ENCODE peak calls at places on chromosomes 3 and 15, in seven cellular contexts. P is MM.1S, S is IMR-90, K is fibroblast of lung, T is HCT116, X is mammary epithelial cell, V is PC-3. R is an unnamed sample. For H3K4me1, the result is how much of the 10 kb centered on the place peaks cover.

GRCh38 chr15:85792872-85793621 is 1.7 kb downstream of the KLHL25 start:
- DNase-seq in V (peak), X (peak), S (no peak), T (no peak), P (no peak), K (peak), R (no peak)

GRCh38 chr3:45915518-45916231 is 27.6 kb upstream of the CXCR6 start:
- DNase-seq in T (peak), S (peak), X (peak), K (peak), V (peak), P (peak), R (no peak)

GRCh38 chr15:36896949-36897348 is 203.4 kb downstream of the MEIS2 start:
- DNase-seq in K (no peak), T (no peak), V (no peak), P (no peak), X (no peak), S (no peak), R (no peak)

GRCh38 chr3:130963878-130964277 is 62.7 kb downstream of the ASTE1 start:
- DNase-seq in K (peak), X (peak), S (peak), T (peak), P (no peak), V (peak), R (peak)

GRCh38 chr3:138005627-138006026 is 4.3 kb upstream of the CLDN18 start:
- DNase-seq in P (no peak), V (no peak), T (no peak), S (no peak), K (no peak), X (no peak), R (no peak)

GRCh38 chr3:171347017-171347979 is 112.9 kb downstream of the TNIK start:
- DNase-seq in P (no peak), K (peak), S (peak), V (no peak), X (peak), T (no peak), R (no peak)

GRCh38 chr3:50652709-50653108 is 22.0 kb upstream of the DOCK3 start:
- DNase-seq in P (no peak), T (no peak), S (peak), X (peak), K (no peak), V (peak), R (no peak)

GRCh38 chr3:172679599-172679998 is 31.3 kb downstream of the NCEH1 start:
- DNase-seq in V (no peak), S (no peak), K (no peak), X (no peak), P (no peak), T (no peak), R (no peak)

GRCh38 chr3:45137656-45138181 is 8.5 kb downstream of the CDCP1 start:
- DNase-seq in V (peak), P (no peak), X (no peak), T (no peak), K (peak), S (no peak), R (no peak)

GRCh38 chr3:185353225-185353624 is 9.7 kb upstream of the MAP3K13 start:
- DNase-seq in X (no peak), V (no peak), T (no peak), P (no peak), K (no peak), S (no peak), R (no peak)

GRCh38 chr15:73781038-73781925 is 28.1 kb upstream of the INSYN1 start:
- DNase-seq in K (peak), P (peak), X (peak), S (peak), V (peak), T (no peak), R (no peak)

GRCh38 chr3:105788548-105789036 is 80.2 kb downstream of the CBLB start:
- DNase-seq in T (no peak), S (no peak), V (no peak), X (no peak), K (peak), P (no peak), R (no peak)

GRCh38 chr15:77568014-77568959 is 64.4 kb downstream of the LINGO1 start:
- DNase-seq in T (no peak), X (no peak), K (no peak), P (no peak), S (no peak), V (no peak), R (no peak)

GRCh38 chr15:99105516-99106341 is 849 bp downstream of the SYNM start:
- DNase-seq in P (no peak), V (no peak), T (no peak), K (peak), S (peak), X (peak), R (no peak)

GRCh38 chr3:128279594-128279880 is 126.3 kb downstream of the EEFSEC start:
- DNase-seq in V (no peak), K (no peak), X (no peak), P (no peak), T (no peak), S (no peak), R (no peak)

GRCh38 chr15:68330911-68331310 is 53.4 kb downstream of the FEM1B start:
- DNase-seq in S (no peak), X (no peak), P (no peak), K (no peak), T (no peak), V (no peak), R (no peak)

GRCh38 chr3:69051796-69052566 is at the start of gene TMF1:
- DNase-seq in S (peak), X (peak), K (peak), P (peak), T (peak), V (peak), R (peak)

GRCh38 chr3:129195731-129196256 is 12.1 kb upstream of the CNBP start:
- DNase-seq in S (peak), V (peak), T (no peak), X (peak), P (peak), K (peak), R (no peak)

GRCh38 chr3:65979731-65980130 is 59.0 kb downstream of the MAGI1 start:
- DNase-seq in X (no peak), V (no peak), S (peak), P (no peak), K (peak), T (no peak), R (no peak)

DNA sequence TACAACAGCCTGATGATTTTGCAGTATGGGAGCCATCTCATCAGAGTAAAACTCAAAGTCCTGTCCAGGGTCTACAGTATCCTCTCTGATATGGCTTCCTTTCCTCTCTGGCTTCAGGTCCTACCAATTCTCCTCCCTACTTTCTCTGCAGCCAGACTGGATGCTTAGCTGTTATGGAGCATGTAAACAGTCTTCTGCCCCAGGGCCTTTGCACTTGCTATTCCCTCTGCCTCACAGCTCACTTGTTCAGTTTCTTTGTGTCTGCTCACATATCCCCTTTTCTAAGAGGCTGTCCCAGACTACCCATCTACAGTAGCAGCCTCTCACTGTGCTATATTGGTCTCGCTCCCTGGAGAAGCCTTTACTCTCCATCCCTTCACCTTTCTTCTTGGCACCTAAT is 62.2 kb downstream of the TLNRD1 start:
- DNase-seq in P (no peak), T (no peak), S (no peak), X (no peak), K (no peak), V (no peak), R (no peak)
- H3K9ac ChIP-seq in P (no peak), T (no peak), S (no peak), X (no peak), K (no peak), V (no peak), R (no peak)

DNA sequence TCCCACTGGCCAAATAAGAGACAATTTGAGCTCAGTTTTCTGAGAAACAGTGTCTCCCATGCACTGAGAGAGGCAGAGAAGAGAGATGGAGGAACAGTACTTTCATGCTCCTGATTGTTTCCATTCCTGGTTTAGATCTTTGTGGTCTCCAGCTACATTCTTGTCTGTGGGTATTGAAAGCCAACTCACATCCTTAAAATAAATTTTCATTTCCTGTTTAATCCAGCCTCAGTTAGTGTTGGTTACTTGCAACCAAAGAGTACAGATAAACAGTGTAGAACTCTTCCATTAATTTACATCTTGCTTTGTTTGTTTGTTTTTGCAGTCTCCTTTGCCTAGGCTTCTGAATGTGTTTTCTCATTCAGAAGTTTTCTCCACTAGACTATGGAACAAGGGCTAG is 123.7 kb upstream of the CLSTN2 start:
- DNase-seq in T (no peak), S (no peak), K (peak), P (no peak), X (no peak), V (no peak), R (no peak)
- H3K4me2 ChIP-seq in T (no peak), S (no peak), K (no peak), P (peak), X (no peak), V (no peak), R (no peak)

GRCh38 chr3:156642750-156643728 is 31.4 kb upstream of the TIPARP start:
- DNase-seq in K (no peak), T (no peak), X (no peak), V (no peak), S (no peak), P (no peak), R (no peak)

GRCh38 chr3:156648086-156648485 is 26.3 kb upstream of the TIPARP start:
- DNase-seq in K (peak), P (no peak), X (peak), T (no peak), S (peak), V (no peak), R (no peak)

GRCh38 chr3:156644958-156645357 is 29.4 kb upstream of the TIPARP start:
- DNase-seq in S (no peak), K (no peak), T (no peak), P (no peak), V (no peak), X (no peak), R (no peak)

GRCh38 chr3:156643729-156644389 is 30.5 kb upstream of the TIPARP start:
- DNase-seq in P (no peak), X (no peak), K (peak), V (no peak), T (no peak), S (peak), R (no peak)

GRCh38 chr3:156646958-156647357 is 27.4 kb upstream of the TIPARP start:
- DNase-seq in K (no peak), X (no peak), T (no peak), V (no peak), S (no peak), P (no peak), R (no peak)
- H3K4me1 ChIP-seq in K (under half), X (under half), T (under half), V (under half), S (under half), P (under half), R (under half)

GRCh38 chr15:25597576-25597975 is 158.8 kb upstream of the UBE3A start:
- DNase-seq in P (no peak), T (no peak), V (no peak), K (no peak), X (no peak), S (no peak), R (no peak)
- H3K9ac ChIP-seq in P (no peak), T (no peak), V (no peak), K (no peak), X (no peak), S (no peak), R (no peak)

GRCh38 chr3:73215286-73215685 is 153.8 kb downstream of the EBLN2 start:
- DNase-seq in V (no peak), K (peak), X (no peak), T (no peak), S (no peak), P (no peak), R (no peak)
- H3K4me2 ChIP-seq in V (no peak), K (no peak), X (no peak), T (no peak), S (no peak), P (no peak), R (no peak)

GRCh38 chr15:31344266-31344665 is 17.6 kb downstream of the KLF13 start:
- DNase-seq in X (no peak), K (no peak), T (no peak), P (no peak), S (no peak), V (no peak), R (no peak)
- H3K4me1 ChIP-seq in X (under half), K (under half), T (under half), P (half or more), S (under half), V (under half), R (under half)

DNA sequence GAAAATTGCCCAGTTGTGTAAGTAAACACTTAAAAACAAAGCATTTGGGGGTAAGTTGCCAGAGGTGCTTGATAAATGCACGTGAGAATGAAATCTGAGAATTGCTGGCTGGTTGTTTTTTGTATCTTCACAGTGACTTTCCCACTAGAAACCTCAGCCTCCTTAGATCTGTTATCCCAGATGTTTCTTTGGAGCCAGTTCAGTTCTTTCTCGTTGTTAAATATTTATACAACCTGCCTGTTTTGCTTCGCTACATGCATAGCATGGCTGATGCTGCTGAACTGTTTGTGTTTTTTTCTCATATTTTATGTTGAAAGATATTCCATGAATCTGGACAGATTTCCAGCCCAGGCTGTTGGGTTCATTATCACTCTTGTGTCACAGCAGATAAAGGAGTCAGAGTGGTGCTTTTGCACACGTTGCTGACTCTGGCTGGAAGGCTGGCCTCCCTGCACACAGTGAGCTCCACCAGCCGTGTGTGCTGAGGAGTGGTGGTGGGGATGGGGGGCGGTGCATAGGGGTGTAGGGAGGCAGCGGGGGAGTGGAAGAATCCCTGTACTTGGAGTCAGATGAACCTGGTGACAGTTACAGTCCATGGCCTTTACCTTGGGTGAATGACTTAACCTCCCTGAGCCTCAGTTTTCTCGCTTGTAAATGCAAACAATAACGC is 80.3 kb downstream of the ARNT2 start:
- DNase-seq in V (no peak), P (no peak), T (no peak), X (no peak), S (peak), K (no peak), R (no peak)
- H3K9ac ChIP-seq in V (no peak), P (no peak), T (no peak), X (no peak), S (peak), K (no peak), R (no peak)

DNA sequence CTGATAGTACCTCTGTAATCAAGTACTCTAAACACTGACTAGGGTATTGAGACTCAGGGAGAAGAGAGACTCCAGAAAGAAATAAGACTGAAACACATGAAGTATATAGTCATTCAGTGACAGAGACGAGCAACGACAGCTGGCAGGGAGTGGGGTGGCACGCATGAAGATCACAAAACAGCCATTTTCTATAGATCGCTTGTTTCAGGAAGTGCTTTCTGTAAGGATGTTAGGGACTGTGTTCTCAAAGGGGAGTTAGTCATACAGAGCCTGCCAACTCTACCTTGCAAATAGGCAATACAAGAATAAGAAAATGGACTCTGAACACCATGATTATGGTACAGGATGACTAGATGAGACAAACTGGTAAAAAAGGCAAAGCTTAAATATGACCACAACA is 139.5 kb downstream of the TBL1XR1 start:
- DNase-seq in S (peak), K (peak), X (no peak), V (no peak), P (no peak), T (no peak), R (no peak)
- H3K4me2 ChIP-seq in S (no peak), K (no peak), X (no peak), V (no peak), P (no peak), T (no peak), R (no peak)

GRCh38 chr3:152402698-152403456 is 134.1 kb downstream of the MBNL1 start:
- DNase-seq in X (no peak), S (peak), T (no peak), V (peak), P (no peak), K (peak), R (no peak)
- H3K4me1 ChIP-seq in X (under half), S (under half), T (under half), V (half or more), P (under half), K (under half), R (under half)

GRCh38 chr3:119085070-119085439 is 50.4 kb upstream of the IGSF11 start:
- DNase-seq in K (no peak), T (peak), P (no peak), V (no peak), X (no peak), S (no peak), R (no peak)

DNA sequence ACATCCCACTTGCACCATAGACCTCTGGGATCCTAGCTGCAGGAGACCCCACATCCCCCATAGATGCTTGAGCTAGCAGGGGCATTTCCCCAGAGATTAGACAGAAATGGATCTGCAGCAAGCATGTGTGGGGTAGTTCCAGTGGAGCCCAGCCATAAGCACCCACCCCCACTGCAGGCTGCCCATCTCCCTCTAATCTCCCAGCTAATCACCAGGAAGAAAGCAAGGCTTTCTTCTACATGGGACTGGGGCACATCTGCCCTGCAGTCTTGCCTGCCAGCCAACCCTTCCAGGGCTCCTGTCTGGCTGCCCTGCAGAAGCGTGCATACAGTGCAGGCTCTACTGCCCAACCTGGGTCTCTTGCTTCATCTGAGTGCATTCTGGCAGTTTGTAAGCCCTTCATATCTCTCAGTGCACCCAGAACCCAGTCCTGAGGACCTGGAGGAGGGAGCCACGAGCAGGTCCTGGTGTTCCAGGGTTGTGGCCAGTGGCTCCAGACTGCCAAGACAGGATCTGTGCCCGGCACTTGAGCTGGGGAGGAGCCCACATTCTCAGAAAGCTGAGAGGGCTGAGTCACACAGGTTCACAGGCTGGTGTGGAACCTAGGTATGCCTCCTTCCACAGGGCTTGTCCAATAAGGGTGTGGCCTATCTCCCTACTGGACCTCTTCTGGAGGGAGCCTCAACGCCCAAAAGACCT is 49.9 kb upstream of the IGSF11 start:
- DNase-seq in S (no peak), K (no peak), X (peak), V (peak), P (no peak), T (peak), R (no peak)
- H3K9ac ChIP-seq in S (no peak), K (no peak), X (no peak), V (no peak), P (no peak), T (no peak), R (no peak)

R was measured in keratinocyte.